ENCODE peak calls at places on chromosomes 4 and X, in four cellular contexts. Q is PC-9, X is body of pancreas, S is HCT116. M is an unnamed sample.

GRCh38 chrX:151970661-151971060 is 3.8 kb downstream of the GABRE start:
- DNase-seq in Q (peak; percentile 74), X (peak; percentile 72), S (no peak), M (peak; percentile 77)

GRCh38 chr4:23266401-23266800 is 573.7 kb downstream of the GBA3 start:
- DNase-seq in X (no peak), S (no peak), Q (no peak), M (no peak)

GRCh38 chr4:37542749-37543148 is 143.4 kb downstream of the RELL1 start:
- DNase-seq in Q (no peak), X (no peak), S (no peak), M (no peak)

GRCh38 chr4:6128221-6128871 is 72.0 kb downstream of the JAKMIP1 start:
- DNase-seq in X (no peak), Q (no peak), S (no peak), M (no peak)

GRCh38 chr4:1044469-1045192 is 33.2 kb downstream of the FGFRL1 start:
- DNase-seq in Q (no peak), S (no peak), X (peak; percentile 10), M (peak; percentile 37)

GRCh38 chr4:140358281-140358680 is 15.2 kb upstream of the SCOC start:
- DNase-seq in Q (no peak), S (no peak), X (no peak), M (no peak)

GRCh38 chr4:38663021-38663800 is 788 bp upstream of the KLF3 start:
- DNase-seq in X (peak; percentile 47), S (no peak), Q (no peak), M (no peak)

GRCh38 chrX:24158881-24159280 is 9.4 kb downstream of the ZFX start:
- DNase-seq in X (no peak), Q (no peak), S (no peak), M (no peak)

GRCh38 chrX:95332530-95332929 is 1352.1 kb upstream of the DIAPH2 start:
- DNase-seq in Q (no peak), S (no peak), X (no peak), M (no peak)

GRCh38 chr4:145278341-145279121 is 98.1 kb upstream of the OTUD4 start:
- DNase-seq in X (no peak), S (no peak), Q (no peak), M (no peak)

GRCh38 chr4:22391548-22391947 is 124.3 kb downstream of the ADGRA3 start:
- DNase-seq in S (no peak), X (no peak), Q (peak; percentile 11), M (no peak)

GRCh38 chrX:68843992-68844391 is 15.2 kb downstream of the EFNB1 start:
- DNase-seq in Q (no peak), X (no peak), S (no peak), M (no peak)

GRCh38 chr4:100114909-100115308 is 75.4 kb downstream of the DDIT4L start:
- DNase-seq in S (no peak), Q (no peak), X (no peak), M (no peak)

GRCh38 chr4:5543681-5544080 is 164.7 kb downstream of the EVC2 start:
- DNase-seq in S (no peak), Q (no peak), X (no peak), M (no peak)

GRCh38 chr4:3294401-3295241 is 1.8 kb downstream of the RGS12 start:
- DNase-seq in Q (no peak), X (no peak), S (no peak), M (no peak)

GRCh38 chr4:38122060-38122459 is 161.9 kb downstream of the PTTG2 start:
- DNase-seq in S (no peak), Q (no peak), X (no peak), M (no peak)

GRCh38 chr4:108146819-108147218 is 21.9 kb downstream of the LEF1 start:
- DNase-seq in S (no peak), X (no peak), Q (no peak), M (no peak)

GRCh38 chrX:109847257-109848187 is 114.5 kb upstream of the ACSL4 start:
- DNase-seq in X (no peak), S (no peak), Q (no peak), M (no peak)

GRCh38 chr4:7390906-7391636 is 43.7 kb downstream of the PSAPL1 start:
- DNase-seq in S (no peak), X (peak; percentile 2), Q (no peak), M (peak; percentile 20)

GRCh38 chr4:68748181-68748981 is 67.4 kb upstream of the UGT2B10 start:
- DNase-seq in Q (no peak), X (no peak), S (peak; percentile 31), M (no peak)

GRCh38 chrX:79413963-79414362 is 46.8 kb upstream of the ITM2A start:
- DNase-seq in S (no peak), X (no peak), Q (no peak), M (no peak)

GRCh38 chrX:129493643-129494042 is 29.6 kb downstream of the SMARCA1 start:
- DNase-seq in X (no peak), S (no peak), Q (no peak), M (no peak)

GRCh38 chr4:97646997-97647396 is 496.3 kb downstream of the STPG2 start:
- DNase-seq in Q (no peak), S (no peak), X (no peak), M (no peak)

GRCh38 chrX:3514996-3515395 is 168.5 kb upstream of the MXRA5 start:
- DNase-seq in Q (no peak), X (no peak), S (no peak), M (no peak)

GRCh38 chr4:52863324-52863723 is 1.2 kb downstream of the RASL11B start:
- DNase-seq in S (no peak), Q (no peak), X (no peak), M (no peak)

GRCh38 chr4:159384017-159384416 is 281.1 kb downstream of the RAPGEF2 start:
- DNase-seq in X (no peak), S (no peak), Q (no peak), M (no peak)

GRCh38 chr4:159386620-159387019 is 283.7 kb downstream of the RAPGEF2 start:
- DNase-seq in S (no peak), X (no peak), Q (no peak), M (no peak)

GRCh38 chr4:159383569-159383934 is 280.7 kb downstream of the RAPGEF2 start:
- DNase-seq in S (no peak), X (no peak), Q (no peak), M (no peak)

GRCh38 chr4:159382875-159383568 is 280.1 kb downstream of the RAPGEF2 start:
- DNase-seq in X (no peak), S (no peak), Q (no peak), M (no peak)

DNA sequence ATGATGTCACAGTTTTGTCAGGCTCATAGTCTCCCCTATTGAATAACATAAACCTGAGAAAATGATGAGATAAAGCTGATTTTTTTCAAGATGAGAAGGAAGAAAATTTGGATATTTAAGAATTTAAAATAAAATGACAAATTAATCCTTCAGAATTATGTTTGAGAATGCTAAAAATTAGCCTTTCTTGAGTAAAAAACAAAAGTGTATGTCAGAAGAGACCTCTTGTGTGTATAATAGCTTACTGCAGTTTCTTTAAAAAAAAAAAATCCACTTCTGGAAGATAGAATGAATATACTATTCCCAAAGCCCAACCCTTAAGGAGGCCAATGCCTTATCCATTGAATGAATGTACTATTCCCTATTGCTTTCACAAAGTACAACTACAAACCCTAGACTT is 281.7 kb downstream of the RAPGEF2 start:
- DNase-seq in S (no peak), X (no peak), Q (no peak), M (no peak)
- TF ChIP-seq CTCF in S (no peak), X (no peak), Q (no peak), M (no peak)

GRCh38 chr4:24394041-24394440 is 190.3 kb downstream of the DHX15 start:
- DNase-seq in Q (no peak), X (no peak), S (no peak), M (no peak)
- H3K27ac ChIP-seq in Q (no peak overlapping the region), X (no peak overlapping the region), S (no peak overlapping the region), M (no peak overlapping the region)

GRCh38 chr4:56465599-56466295 is 1.7 kb upstream of the SRP72 start:
- DNase-seq in S (no peak), X (no peak), Q (peak; percentile 2), M (no peak)
- H3K4me1 ChIP-seq in S (peaks cover 28% of the 10 kb centered on the region), X (peaks cover 33% of the 10 kb centered on the region), Q (peaks cover 26% of the 10 kb centered on the region), M (peaks cover 35% of the 10 kb centered on the region)

GRCh38 chrX:19382500-19383145 is 38.9 kb downstream of the PDHA1 start:
- DNase-seq in X (peak; percentile 47), Q (peak; percentile 27), S (peak; percentile 15), M (peak; percentile 62)
- TF ChIP-seq CTCF in X (peak; percentile 50), Q (peak; percentile 69), S (peak; percentile 75), M (peak; percentile 46)

GRCh38 chrX:154333116-154333515 is 37.5 kb downstream of the TKTL1 start:
- DNase-seq in X (no peak), S (no peak), Q (no peak), M (no peak)

GRCh38 chrX:154332561-154332960 is 37.0 kb downstream of the TKTL1 start:
- DNase-seq in S (no peak), Q (no peak), X (no peak), M (no peak)

GRCh38 chrX:154329284-154329683 is 33.7 kb downstream of the TKTL1 start:
- DNase-seq in S (no peak), Q (no peak), X (no peak), M (no peak)

GRCh38 chrX:154334496-154334895 is 38.9 kb downstream of the TKTL1 start:
- DNase-seq in S (no peak), X (no peak), Q (no peak), M (no peak)

DNA sequence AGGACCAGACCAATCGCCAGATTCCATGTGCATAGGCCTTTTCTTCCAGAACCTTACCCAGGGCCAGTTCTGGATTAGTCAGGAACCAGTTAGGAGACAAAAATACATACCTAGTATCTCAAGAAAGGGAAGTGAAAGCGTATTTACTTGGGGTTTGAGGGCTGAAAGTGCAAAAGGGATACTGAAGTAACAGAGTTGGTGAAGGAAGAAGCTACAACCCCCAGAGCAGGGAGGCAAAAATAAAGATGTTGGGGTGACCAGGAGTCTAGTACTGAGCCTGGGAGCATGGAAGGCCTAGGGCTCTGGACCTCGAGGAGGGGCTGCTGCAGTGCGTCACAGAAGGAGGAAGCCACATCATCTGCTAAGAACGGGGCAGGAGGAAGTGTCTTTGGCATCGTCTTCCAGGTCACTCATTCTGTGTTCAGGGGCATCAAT is 38.3 kb downstream of the TKTL1 start:
- DNase-seq in X (no peak), S (no peak), Q (no peak), M (no peak)
- H3K27ac ChIP-seq in X (no peak overlapping the region), S (no peak overlapping the region), Q (no peak overlapping the region), M (no peak overlapping the region)

GRCh38 chr4:24573582-24573981 is 10.8 kb downstream of the DHX15 start:
- DNase-seq in S (no peak), Q (no peak), X (no peak), M (no peak)
- H3K4me1 ChIP-seq in S (no peaks in the 10 kb centered on the region), Q (peaks cover 6% of the 10 kb centered on the region), X (peaks cover 44% of the 10 kb centered on the region), M (peaks cover 55% of the 10 kb centered on the region)

GRCh38 chr4:73309211-73309610 is 50.6 kb upstream of the ANKRD17 start:
- DNase-seq in Q (no peak), S (no peak), X (no peak), M (no peak)
- TF ChIP-seq CTCF in Q (no peak), S (no peak), X (no peak), M (no peak)

GRCh38 chr4:109985993-109986640 is 73.4 kb downstream of the EGF start:
- DNase-seq in Q (no peak), X (no peak), S (no peak), M (no peak)
- H3K27ac ChIP-seq in Q (no peak overlapping the region), X (no peak overlapping the region), S (no peak overlapping the region), M (no peak overlapping the region)

GRCh38 chr4:118751634-118752293 is 66.6 kb downstream of the METTL14 start:
- DNase-seq in Q (no peak), S (no peak), X (no peak), M (no peak)
- H3K4me1 ChIP-seq in Q (no peaks in the 10 kb centered on the region), S (no peaks in the 10 kb centered on the region), X (peaks cover 26% of the 10 kb centered on the region), M (peaks cover under 1% of the 10 kb centered on the region)

M was measured in lower lobe of right lung.